ENCODE peak calls at places on chromosome 14, in seven cellular contexts. O is endothelial cell of umbilical vein, G is transverse colon, U is HepG2, P is SK-N-SH, Z is GM12892, S is HCT116. K is an unnamed sample.

GRCh38 chr14:69685217-69685616 is 73.8 kb downstream of the SUSD6 start:
- DNase-seq in O (peak; percentile 49), G (no peak), U (no peak), P (no peak), Z (no peak), S (no peak), K (no peak)

GRCh38 chr14:68247867-68248266 is 428.3 kb downstream of the RAD51B start:
- DNase-seq in O (no peak), G (no peak), U (no peak), P (no peak), Z (no peak), S (no peak), K (peak; percentile 64)

GRCh38 chr14:49961270-49962222 is 68.7 kb downstream of the ARF6 start:
- DNase-seq in O (no peak), G (no peak), U (no peak), P (no peak), Z (no peak), S (no peak), K (no peak)

GRCh38 chr14:51298895-51299294 is 58.8 kb downstream of the TMX1 start:
- DNase-seq in O (no peak), G (no peak), U (no peak), P (no peak), Z (no peak), S (no peak), K (no peak)

GRCh38 chr14:79658224-79658623 is 553.1 kb downstream of the DIO2 start:
- DNase-seq in O (no peak), G (no peak), U (no peak), P (no peak), Z (no peak), S (no peak), K (no peak)

GRCh38 chr14:102746568-102747438 is 30.4 kb upstream of the TRAF3 start:
- DNase-seq in O (no peak), G (no peak), U (no peak), P (no peak), Z (no peak), S (no peak), K (no peak)

GRCh38 chr14:80605536-80605935 is 336.0 kb downstream of the CEP128 start:
- DNase-seq in O (no peak), G (no peak), U (no peak), P (no peak), Z (no peak), S (no peak), K (no peak)

GRCh38 chr14:88437659-88438058 is 52.2 kb downstream of the SPATA7 start:
- DNase-seq in O (no peak), G (no peak), U (no peak), P (no peak), Z (no peak), S (no peak), K (no peak)

GRCh38 chr14:60327447-60328331 is 78.7 kb downstream of the PPM1A start:
- DNase-seq in O (no peak), G (peak; percentile 60), U (no peak), P (peak; percentile 38), Z (peak; percentile 54), S (no peak), K (no peak)

GRCh38 chr14:34038358-34039057 is 87.6 kb upstream of the EGLN3 start:
- DNase-seq in O (no peak), G (no peak), U (peak; percentile 86), P (no peak), Z (no peak), S (no peak), K (no peak)

GRCh38 chr14:21653331-21653885 is at the start of gene OR4E2:
- DNase-seq in O (no peak), G (no peak), U (no peak), P (no peak), Z (no peak), S (no peak), K (no peak)

GRCh38 chr14:99131632-99132271 is 140.2 kb downstream of the BCL11B start:
- DNase-seq in O (no peak), G (no peak), U (no peak), P (no peak), Z (no peak), S (no peak), K (no peak)

GRCh38 chr14:34224221-34224620 is 237.8 kb downstream of the SPTSSA start:
- DNase-seq in O (no peak), G (no peak), U (no peak), P (no peak), Z (no peak), S (no peak), K (no peak)

GRCh38 chr14:54348923-54349615 is 47.7 kb upstream of the CDKN3 start:
- DNase-seq in O (peak; percentile 36), G (no peak), U (no peak), P (no peak), Z (no peak), S (no peak), K (no peak)

GRCh38 chr14:86038401-86038985 is 508.5 kb downstream of the FLRT2 start:
- DNase-seq in O (peak; percentile 46), G (peak; percentile 11), U (peak; percentile 10), P (peak; percentile 11), Z (no peak), S (no peak), K (no peak)

GRCh38 chr14:106872619-106873446 is 1346.5 kb downstream of the TMEM121 start:
- DNase-seq in O (no peak), G (peak; percentile 94), U (peak; percentile 84), P (peak; percentile 66), Z (no peak), S (no peak), K (no peak)

GRCh38 chr14:103721334-103722120 is 5.9 kb downstream of the ZFYVE21 start:
- DNase-seq in O (no peak), G (no peak), U (no peak), P (no peak), Z (no peak), S (peak; percentile 86), K (no peak)

DNA sequence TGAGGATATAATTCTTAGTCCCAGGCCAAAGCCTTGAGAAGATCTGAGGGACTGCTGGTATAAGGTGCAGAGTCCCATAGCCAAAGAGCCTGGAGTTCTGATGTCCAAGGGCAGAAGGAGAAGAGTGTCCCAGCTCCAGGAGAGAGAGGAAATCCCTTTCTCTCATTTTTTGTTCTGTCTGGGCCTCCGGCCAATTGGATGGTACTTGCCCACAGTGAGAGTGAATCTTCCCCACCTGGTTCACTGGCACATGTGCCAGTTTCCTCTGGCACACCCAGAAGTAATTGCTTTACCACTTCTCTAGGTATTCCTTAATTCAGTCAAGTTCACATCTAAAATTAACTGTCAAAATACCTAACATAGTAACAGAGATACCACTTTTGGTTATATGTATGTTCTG is 15.3 kb downstream of the ARID4A start:
- DNase-seq in O (no peak), G (no peak), U (no peak), P (no peak), Z (no peak), S (no peak), K (no peak)
- TF ChIP-seq POLR2AphosphoS5 in O (no peak), G (no peak), U (no peak), P (no peak), Z (no peak), S (no peak), K (no peak)

DNA sequence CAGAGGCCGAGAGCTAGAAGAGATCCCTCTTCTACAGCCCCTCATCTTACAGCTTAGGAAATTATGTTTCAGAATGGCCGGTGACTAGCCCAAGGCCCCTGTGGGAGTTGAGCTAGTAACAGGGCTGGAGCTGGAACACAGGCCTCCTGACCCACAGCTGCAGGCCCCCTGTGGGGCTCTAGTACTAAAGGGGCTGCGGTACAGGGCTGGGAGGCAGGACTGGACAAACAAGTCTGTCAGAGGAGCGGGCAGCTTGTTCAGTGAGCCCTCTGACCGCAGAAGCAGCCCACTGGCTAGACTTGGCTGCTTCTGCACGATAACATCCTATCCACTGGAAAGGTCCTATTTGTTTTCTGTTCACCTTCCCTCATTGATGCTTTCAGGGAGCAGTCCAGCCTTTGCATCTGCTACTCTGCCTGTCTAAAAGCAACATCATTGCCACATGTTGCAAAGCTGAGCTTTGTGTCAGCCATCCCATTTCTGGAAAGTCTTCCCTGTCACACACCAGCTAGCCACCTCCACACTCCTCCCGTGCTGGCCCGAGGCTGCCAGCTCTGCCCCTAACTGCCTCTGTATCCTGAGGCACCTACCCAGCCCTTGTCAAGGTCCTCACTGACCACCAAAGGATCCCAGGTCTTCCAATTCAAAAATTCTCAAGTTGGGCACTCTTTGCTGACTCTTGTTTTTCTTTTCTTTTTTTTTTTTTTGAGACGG is 10.2 kb downstream of the PSMC1 start:
- DNase-seq in O (no peak), G (no peak), U (no peak), P (no peak), Z (no peak), S (no peak), K (peak; percentile 69)
- TF ChIP-seq POLR2AphosphoS5 in O (no peak), G (no peak), U (no peak), P (no peak), Z (no peak), S (no peak), K (no peak)

GRCh38 chr14:31139301-31139847 is 68.2 kb downstream of the HECTD1 start:
- DNase-seq in O (no peak), G (no peak), U (no peak), P (no peak), Z (no peak), S (no peak), K (no peak)

GRCh38 chr14:31142455-31143087 is 65.0 kb downstream of the HECTD1 start:
- DNase-seq in O (no peak), G (no peak), U (no peak), P (no peak), Z (no peak), S (no peak), K (no peak)

GRCh38 chr14:31137214-31137889 is 70.2 kb downstream of the HECTD1 start:
- DNase-seq in O (no peak), G (no peak), U (no peak), P (no peak), Z (no peak), S (peak; percentile 68), K (no peak)

GRCh38 chr14:31133133-31133532 is 74.5 kb downstream of the HECTD1 start:
- DNase-seq in O (no peak), G (no peak), U (no peak), P (no peak), Z (no peak), S (no peak), K (no peak)

GRCh38 chr14:31138301-31138700 is 69.3 kb downstream of the HECTD1 start:
- DNase-seq in O (no peak), G (no peak), U (no peak), P (no peak), Z (no peak), S (no peak), K (no peak)
- TF ChIP-seq POLR2AphosphoS5 in O (no peak), G (no peak), U (peak; percentile 21), P (no peak), Z (no peak), S (no peak), K (no peak)

GRCh38 chr14:105299654-105300541 is 903 bp downstream of the BRF1 start:
- DNase-seq in O (peak; percentile 14), G (peak; percentile 48), U (no peak), P (peak; percentile 37), Z (no peak), S (no peak), K (peak; percentile 77)

GRCh38 chr14:105301103-105301914 is 508 bp upstream of the BRF1 start:
- DNase-seq in O (peak; percentile 95), G (peak; percentile 100), U (peak; percentile 90), P (peak; percentile 99), Z (peak; percentile 97), S (peak; percentile 89), K (peak; percentile 99)

GRCh38 chr14:105304565-105304964 is 3.8 kb upstream of the BRF1 start:
- DNase-seq in O (no peak), G (no peak), U (no peak), P (no peak), Z (no peak), S (no peak), K (no peak)

GRCh38 chr14:105303949-105304348 is 3.1 kb upstream of the BRF1 start:
- DNase-seq in O (no peak), G (peak; percentile 24), U (no peak), P (no peak), Z (no peak), S (peak; percentile 10), K (no peak)

GRCh38 chr14:105300542-105301102 is at the start of gene BRF1:
- DNase-seq in O (peak; percentile 95), G (peak; percentile 97), U (peak; percentile 86), P (peak; percentile 97), Z (peak; percentile 92), S (peak; percentile 85), K (peak; percentile 97)
- TF ChIP-seq POLR2AphosphoS5 in O (no peak), G (peak; percentile 84), U (no peak), P (no peak), Z (peak; percentile 41), S (no peak), K (peak; percentile 48)